ENCODE peak calls at places on chromosomes 2 and 18, in nine cellular contexts. V is psoas muscle, H is hepatocyte, Y is fibroblast of lung, G is GM23338, E is suprapubic skin, S is right cardiac atrium, Q is AG04450, A is A549. Z is an unnamed sample.
A peak's percentile ranks its signal among the peaks of the same experiment; 100 is the strongest.

GRCh38 chr2:168711091-168711490 is 91.3 kb upstream of the NOSTRIN start:
- DNase-seq in V (no peak), H (no peak), Y (no peak), G (no peak), E (no peak), S (no peak), Q (no peak), A (no peak), Z (no peak)

GRCh38 chr2:134669731-134670669 is 48.8 kb downstream of the TMEM163 start:
- DNase-seq in V (no peak), H (no peak), Y (no peak), G (no peak), E (no peak), S (no peak), Q (no peak), A (no peak), Z (peak; percentile 82)

GRCh38 chr2:30255466-30256408 is 24.4 kb downstream of the LBH start:
- DNase-seq in V (no peak), H (peak; percentile 40), Y (no peak), G (no peak), E (no peak), S (no peak), Q (no peak), A (no peak), Z (peak; percentile 82)

GRCh38 chr2:168075446-168075845 is 171.9 kb downstream of the STK39 start:
- DNase-seq in V (no peak), H (no peak), Y (no peak), G (no peak), E (no peak), S (no peak), Q (no peak), A (no peak), Z (no peak)

GRCh38 chr2:218876562-218877219 is 4.0 kb upstream of the WNT10A start:
- DNase-seq in V (no peak), H (peak; percentile 76), Y (peak; percentile 37), G (peak; percentile 85), E (no peak), S (no peak), Q (no peak), A (peak; percentile 72), Z (peak; percentile 57)

GRCh38 chr2:233142355-233142897 is 82.3 kb downstream of the INPP5D start:
- DNase-seq in V (no peak), H (no peak), Y (no peak), G (no peak), E (peak; percentile 24), S (no peak), Q (no peak), A (no peak), Z (no peak)

GRCh38 chr18:44181951-44182350 is 498.7 kb upstream of the SETBP1 start:
- DNase-seq in V (no peak), H (no peak), Y (no peak), G (no peak), E (no peak), S (no peak), Q (no peak), A (no peak), Z (no peak)

GRCh38 chr18:8322486-8322885 is 286.8 kb upstream of the RAB12 start:
- DNase-seq in V (no peak), H (no peak), Y (no peak), G (no peak), E (no peak), S (no peak), Q (no peak), A (no peak), Z (no peak)

GRCh38 chr2:210399440-210400041 is 77.0 kb downstream of the LANCL1 start:
- DNase-seq in V (no peak), H (peak; percentile 22), Y (peak; percentile 5), G (no peak), E (no peak), S (no peak), Q (no peak), A (peak; percentile 11), Z (no peak)

DNA sequence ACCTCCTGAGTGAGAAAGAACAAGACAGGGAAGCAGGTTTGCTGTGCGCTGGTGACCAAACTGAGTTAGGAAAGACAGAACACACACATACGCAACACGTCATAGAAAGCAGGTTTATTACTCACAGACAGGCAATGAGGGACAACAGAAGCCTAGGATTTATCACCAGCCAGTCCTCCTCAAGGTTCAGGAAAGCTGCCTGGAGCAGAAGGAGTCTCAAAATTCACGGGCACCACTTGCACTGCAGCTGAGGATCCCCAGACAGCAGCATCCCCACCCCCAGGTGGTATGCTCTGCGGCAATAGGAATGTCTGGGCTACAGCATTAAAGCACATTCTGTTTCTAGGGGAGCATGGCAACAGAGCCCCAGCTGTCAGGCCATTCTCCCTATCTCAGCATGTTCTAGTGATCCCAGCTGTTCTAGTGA is 284.4 kb upstream of the RGPD4 start:
- DNase-seq in V (no peak), H (peak; percentile 35), Y (peak; percentile 1), G (peak; percentile 56), E (no peak), S (no peak), Q (no peak), A (no peak), Z (no peak)
- H3K27ac ChIP-seq in V (no peak overlapping the region), H (peak overlapping the region; percentile 27), Y (no peak overlapping the region), G (no peak overlapping the region), E (no peak overlapping the region), S (no peak overlapping the region), Q (no peak overlapping the region), A (no peak overlapping the region), Z (no peak overlapping the region)

DNA sequence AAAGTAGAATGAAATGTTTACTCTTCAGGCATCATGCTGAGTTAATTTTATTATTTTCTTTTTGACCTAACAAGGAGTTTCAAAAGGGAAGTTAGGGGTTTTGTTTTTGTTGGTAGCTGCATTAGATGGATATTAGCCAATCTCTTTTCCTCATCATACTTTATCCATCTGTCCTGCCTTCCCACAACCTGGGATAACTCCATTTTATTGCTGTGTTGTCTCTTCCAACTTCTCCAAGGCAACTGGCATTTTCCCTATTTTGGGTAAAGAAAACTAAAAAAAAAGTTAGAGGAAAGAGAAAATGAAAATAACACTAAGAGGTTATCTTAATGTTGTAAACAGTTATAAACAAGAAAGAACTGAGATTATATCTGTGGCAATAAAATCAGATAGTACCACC is 147.0 kb downstream of the PID1 start:
- DNase-seq in V (no peak), H (no peak), Y (no peak), G (no peak), E (no peak), S (no peak), Q (no peak), A (no peak), Z (no peak)
- H3K4me3 ChIP-seq in V (no peak overlapping the region), H (no peak overlapping the region), Y (no peak overlapping the region), G (no peak overlapping the region), E (no peak overlapping the region), S (no peak overlapping the region), Q (no peak overlapping the region), A (no peak overlapping the region), Z (no peak overlapping the region)

GRCh38 chr2:38652431-38653273 is 13.3 kb upstream of the GALM start:
- DNase-seq in V (no peak), H (no peak), Y (no peak), G (no peak), E (no peak), S (no peak), Q (no peak), A (no peak), Z (no peak)
- H3K27ac ChIP-seq in V (no peak overlapping the region), H (peak overlapping the region; percentile 24), Y (no peak overlapping the region), G (no peak overlapping the region), E (no peak overlapping the region), S (no peak overlapping the region), Q (no peak overlapping the region), A (no peak overlapping the region), Z (no peak overlapping the region)

GRCh38 chr2:54903736-54904554 is 146.3 kb downstream of the RTN4 start:
- DNase-seq in V (peak; percentile 60), H (peak; percentile 77), Y (peak; percentile 99), G (no peak), E (no peak), S (peak; percentile 16), Q (peak; percentile 90), A (peak; percentile 91), Z (no peak)
- H3K4me3 ChIP-seq in V (no peak overlapping the region), H (no peak overlapping the region), Y (no peak overlapping the region), G (no peak overlapping the region), E (no peak overlapping the region), S (no peak overlapping the region), Q (no peak overlapping the region), A (no peak overlapping the region), Z (no peak overlapping the region)

DNA sequence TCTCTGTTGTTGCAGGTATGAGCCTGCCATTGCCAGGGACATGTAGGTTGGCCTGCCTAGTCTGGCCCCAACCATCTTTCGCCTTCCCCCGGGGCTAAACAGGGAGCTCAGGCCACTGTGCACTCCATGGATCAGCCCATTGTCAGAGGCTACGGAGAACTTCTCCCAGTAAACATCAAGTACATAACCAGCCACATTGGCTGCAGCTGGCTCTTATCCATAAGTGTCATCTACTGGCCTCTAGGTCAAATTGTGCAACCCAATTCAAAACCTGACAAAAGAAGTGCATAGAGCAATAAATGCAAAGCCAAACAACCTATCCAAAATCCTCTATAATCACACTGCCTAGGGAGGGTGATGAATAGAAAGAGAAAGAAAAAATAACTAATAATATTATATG is 418.1 kb upstream of the DCC start:
- DNase-seq in V (no peak), H (no peak), Y (no peak), G (no peak), E (no peak), S (no peak), Q (no peak), A (no peak), Z (no peak)
- H3K27ac ChIP-seq in V (no peak overlapping the region), H (no peak overlapping the region), Y (no peak overlapping the region), G (no peak overlapping the region), E (no peak overlapping the region), S (no peak overlapping the region), Q (no peak overlapping the region), A (no peak overlapping the region), Z (no peak overlapping the region)